ENCODE peak calls at places on chromosomes 1 and 21, in five cellular contexts. One of them, this sample, is unnamed.

GRCh38 chr1:14912831-14913230 is 240.7 kb upstream of the TMEM51 start:
- DNase-seq in activated T-cell treated with anti-CD3 and anti-CD28 coated beads for 1 hour: no peak
- DNase-seq in fibroblast of mammary gland: no peak
- DNase-seq in activated CD4-positive, CD25-positive, alpha-beta regulatory T cell: no peak
- DNase-seq in activated T-helper 1 cell treated with Interleukin-2 at 50 U/mL for 16 hours: no peak
- DNase-seq in this sample: no peak

GRCh38 chr21:34983680-34984086 is 65.4 kb downstream of the RUNX1 start:
- DNase-seq in activated T-cell treated with anti-CD3 and anti-CD28 coated beads for 1 hour: peak; percentile 38
- DNase-seq in fibroblast of mammary gland: peak; percentile 87
- DNase-seq in activated CD4-positive, CD25-positive, alpha-beta regulatory T cell: no peak
- DNase-seq in activated T-helper 1 cell treated with Interleukin-2 at 50 U/mL for 16 hours: peak; percentile 15
- DNase-seq in this sample: peak; percentile 68

GRCh38 chr1:207423560-207424292 is 30.4 kb upstream of the CR2 start:
- DNase-seq in activated T-cell treated with anti-CD3 and anti-CD28 coated beads for 1 hour: no peak
- DNase-seq in fibroblast of mammary gland: no peak
- DNase-seq in activated CD4-positive, CD25-positive, alpha-beta regulatory T cell: no peak
- DNase-seq in activated T-helper 1 cell treated with Interleukin-2 at 50 U/mL for 16 hours: no peak
- DNase-seq in this sample: no peak

GRCh38 chr1:102434421-102434820 is 437.7 kb upstream of the OLFM3 start:
- DNase-seq in activated T-cell treated with anti-CD3 and anti-CD28 coated beads for 1 hour: no peak
- DNase-seq in fibroblast of mammary gland: peak; percentile 0
- DNase-seq in activated CD4-positive, CD25-positive, alpha-beta regulatory T cell: no peak
- DNase-seq in activated T-helper 1 cell treated with Interleukin-2 at 50 U/mL for 16 hours: no peak
- DNase-seq in this sample: no peak

GRCh38 chr21:32611471-32611997 is 643 bp downstream of the CFAP298 start:
- DNase-seq in activated T-cell treated with anti-CD3 and anti-CD28 coated beads for 1 hour: no peak
- DNase-seq in fibroblast of mammary gland: peak; percentile 10
- DNase-seq in activated CD4-positive, CD25-positive, alpha-beta regulatory T cell: no peak
- DNase-seq in activated T-helper 1 cell treated with Interleukin-2 at 50 U/mL for 16 hours: peak; percentile 5
- DNase-seq in this sample: peak; percentile 32

GRCh38 chr1:21598417-21598816 is 70.7 kb downstream of the RAP1GAP start:
- DNase-seq in activated T-cell treated with anti-CD3 and anti-CD28 coated beads for 1 hour: no peak
- DNase-seq in fibroblast of mammary gland: no peak
- DNase-seq in activated CD4-positive, CD25-positive, alpha-beta regulatory T cell: no peak
- DNase-seq in activated T-helper 1 cell treated with Interleukin-2 at 50 U/mL for 16 hours: no peak
- DNase-seq in this sample: no peak

GRCh38 chr1:66925944-66926343 is 1.2 kb downstream of the MIER1 start:
- DNase-seq in activated T-cell treated with anti-CD3 and anti-CD28 coated beads for 1 hour: no peak
- DNase-seq in fibroblast of mammary gland: no peak
- DNase-seq in activated CD4-positive, CD25-positive, alpha-beta regulatory T cell: no peak
- DNase-seq in activated T-helper 1 cell treated with Interleukin-2 at 50 U/mL for 16 hours: no peak
- DNase-seq in this sample: no peak

GRCh38 chr1:20386682-20387081 is 96.0 kb downstream of the VWA5B1 start:
- DNase-seq in activated T-cell treated with anti-CD3 and anti-CD28 coated beads for 1 hour: no peak
- DNase-seq in fibroblast of mammary gland: no peak
- DNase-seq in activated CD4-positive, CD25-positive, alpha-beta regulatory T cell: no peak
- DNase-seq in activated T-helper 1 cell treated with Interleukin-2 at 50 U/mL for 16 hours: no peak
- DNase-seq in this sample: no peak

GRCh38 chr1:90707363-90707710 is 9.8 kb downstream of the BARHL2 start:
- DNase-seq in activated T-cell treated with anti-CD3 and anti-CD28 coated beads for 1 hour: no peak
- DNase-seq in fibroblast of mammary gland: peak; percentile 21
- DNase-seq in activated CD4-positive, CD25-positive, alpha-beta regulatory T cell: no peak
- DNase-seq in activated T-helper 1 cell treated with Interleukin-2 at 50 U/mL for 16 hours: no peak
- DNase-seq in this sample: no peak

GRCh38 chr1:206472886-206473285 is 2.6 kb downstream of the IKBKE start:
- DNase-seq in activated T-cell treated with anti-CD3 and anti-CD28 coated beads for 1 hour: no peak
- DNase-seq in fibroblast of mammary gland: no peak
- DNase-seq in activated CD4-positive, CD25-positive, alpha-beta regulatory T cell: no peak
- DNase-seq in activated T-helper 1 cell treated with Interleukin-2 at 50 U/mL for 16 hours: no peak
- DNase-seq in this sample: no peak

GRCh38 chr1:61273861-61274260 is 191.5 kb downstream of the NFIA start:
- DNase-seq in activated T-cell treated with anti-CD3 and anti-CD28 coated beads for 1 hour: no peak
- DNase-seq in fibroblast of mammary gland: no peak
- DNase-seq in activated CD4-positive, CD25-positive, alpha-beta regulatory T cell: no peak
- DNase-seq in activated T-helper 1 cell treated with Interleukin-2 at 50 U/mL for 16 hours: no peak
- DNase-seq in this sample: no peak

GRCh38 chr1:110203021-110203661 is 7.0 kb upstream of the KCNC4 start:
- DNase-seq in activated T-cell treated with anti-CD3 and anti-CD28 coated beads for 1 hour: peak; percentile 45
- DNase-seq in fibroblast of mammary gland: peak; percentile 68
- DNase-seq in activated CD4-positive, CD25-positive, alpha-beta regulatory T cell: peak; percentile 31
- DNase-seq in activated T-helper 1 cell treated with Interleukin-2 at 50 U/mL for 16 hours: peak; percentile 26
- DNase-seq in this sample: peak; percentile 67

This sample was measured in CD8-positive, alpha-beta memory T cell.